ENCODE peak calls at places on chromosomes 6 and 20, in four cellular contexts. U is HCT116, T is Peyer's patch, B is fibroblast of lung. Q is an unnamed sample.
A peak's percentile ranks its signal among the peaks of the same experiment; 100 is the strongest.

GRCh38 chr6:48552905-48553304 is 441.9 kb upstream of the PTCHD4 start:
- DNase-seq in B (no peak), U (no peak), T (peak; percentile 52), Q (no peak)

GRCh38 chr20:5145365-5146301 is 18.8 kb downstream of the CDS2 start:
- DNase-seq in U (no peak), B (peak; percentile 30), T (no peak), Q (no peak)

GRCh38 chr6:10368841-10369240 is 46.0 kb downstream of the TFAP2A start:
- DNase-seq in B (no peak), U (no peak), T (no peak), Q (no peak)

GRCh38 chr6:170074435-170074834 is 216.4 kb downstream of the DLL1 start:
- DNase-seq in U (no peak), T (peak; percentile 26), B (no peak), Q (no peak)

GRCh38 chr6:111803384-111803783 is 69.9 kb downstream of the FYN start:
- DNase-seq in U (no peak), T (no peak), B (no peak), Q (no peak)

GRCh38 chr20:43096471-43096870 is 93.2 kb downstream of the PTPRT start:
- DNase-seq in U (no peak), B (no peak), T (no peak), Q (no peak)

GRCh38 chr6:134063966-134064445 is 11.6 kb upstream of the SLC2A12 start:
- DNase-seq in T (peak; percentile 81), B (peak; percentile 69), U (peak; percentile 59), Q (peak; percentile 68)

GRCh38 chr20:33262658-33263065 is 20.4 kb upstream of the BPIFB1 start:
- DNase-seq in T (no peak), B (peak; percentile 47), U (peak; percentile 62), Q (peak; percentile 52)

GRCh38 chr6:110511401-110511800 is 35.0 kb upstream of the SLC22A16 start:
- DNase-seq in T (no peak), U (no peak), B (no peak), Q (no peak)

GRCh38 chr20:50052550-50052949 is 60.4 kb downstream of the UBE2V1 start:
- DNase-seq in T (no peak), B (no peak), U (no peak), Q (no peak)

GRCh38 chr20:24669701-24670100 is 200.3 kb downstream of the SYNDIG1 start:
- DNase-seq in U (no peak), T (peak; percentile 33), B (no peak), Q (no peak)

GRCh38 chr6:35096129-35096852 is 44.8 kb downstream of the TCP11 start:
- DNase-seq in B (peak; percentile 92), T (no peak), U (peak; percentile 8), Q (peak; percentile 79)

GRCh38 chr20:875115-875514 is 41.0 kb downstream of the ANGPT4 start:
- DNase-seq in U (no peak), B (no peak), T (no peak), Q (no peak)

GRCh38 chr20:871948-872347 is 38.4 kb downstream of the FAM110A start:
- DNase-seq in T (no peak), U (no peak), B (no peak), Q (no peak)

GRCh38 chr20:873875-874607 is 40.5 kb downstream of the FAM110A start:
- DNase-seq in B (no peak), T (no peak), U (no peak), Q (no peak)

GRCh38 chr20:871436-871835 is 37.9 kb downstream of the FAM110A start:
- DNase-seq in B (no peak), T (no peak), U (no peak), Q (no peak)

DNA sequence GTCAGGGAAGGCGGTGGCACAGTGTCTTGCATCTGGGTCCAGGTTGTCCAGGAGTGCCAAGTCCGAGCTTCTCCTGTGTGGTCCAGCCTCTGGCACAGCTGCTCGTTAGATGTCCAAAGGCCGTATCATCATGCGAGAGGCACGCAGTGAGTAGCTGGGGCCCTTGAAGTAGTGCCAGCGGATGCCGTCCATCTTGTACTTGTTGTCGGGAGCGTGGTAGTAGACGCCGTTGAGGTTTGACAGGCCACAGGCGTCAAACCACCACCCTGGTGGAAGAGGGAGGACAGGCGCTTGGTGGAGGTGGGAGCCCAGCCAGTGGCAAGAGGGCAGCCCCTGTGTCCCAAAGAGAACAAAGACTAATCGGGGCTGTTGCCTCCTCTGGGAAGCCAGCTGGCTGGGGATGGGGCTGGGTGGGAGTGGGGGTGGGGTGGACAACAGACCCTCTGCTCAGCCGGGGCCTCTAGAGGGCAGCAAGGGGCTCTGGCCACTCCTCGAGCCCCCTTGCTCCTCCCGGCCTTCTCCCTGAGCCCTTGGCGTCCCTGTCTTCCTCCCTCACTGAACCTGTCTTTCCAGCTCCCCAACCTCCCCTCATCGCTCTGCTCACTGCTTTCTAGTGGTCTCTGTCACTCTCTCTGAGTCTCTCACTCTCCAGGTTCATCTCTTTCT is 39.5 kb downstream of the FAM110A start:
- DNase-seq in B (no peak), T (no peak), U (no peak), Q (no peak)
- H3K27ac ChIP-seq in B (no peak overlapping the region), T (no peak overlapping the region), U (no peak overlapping the region), Q (no peak overlapping the region)

DNA sequence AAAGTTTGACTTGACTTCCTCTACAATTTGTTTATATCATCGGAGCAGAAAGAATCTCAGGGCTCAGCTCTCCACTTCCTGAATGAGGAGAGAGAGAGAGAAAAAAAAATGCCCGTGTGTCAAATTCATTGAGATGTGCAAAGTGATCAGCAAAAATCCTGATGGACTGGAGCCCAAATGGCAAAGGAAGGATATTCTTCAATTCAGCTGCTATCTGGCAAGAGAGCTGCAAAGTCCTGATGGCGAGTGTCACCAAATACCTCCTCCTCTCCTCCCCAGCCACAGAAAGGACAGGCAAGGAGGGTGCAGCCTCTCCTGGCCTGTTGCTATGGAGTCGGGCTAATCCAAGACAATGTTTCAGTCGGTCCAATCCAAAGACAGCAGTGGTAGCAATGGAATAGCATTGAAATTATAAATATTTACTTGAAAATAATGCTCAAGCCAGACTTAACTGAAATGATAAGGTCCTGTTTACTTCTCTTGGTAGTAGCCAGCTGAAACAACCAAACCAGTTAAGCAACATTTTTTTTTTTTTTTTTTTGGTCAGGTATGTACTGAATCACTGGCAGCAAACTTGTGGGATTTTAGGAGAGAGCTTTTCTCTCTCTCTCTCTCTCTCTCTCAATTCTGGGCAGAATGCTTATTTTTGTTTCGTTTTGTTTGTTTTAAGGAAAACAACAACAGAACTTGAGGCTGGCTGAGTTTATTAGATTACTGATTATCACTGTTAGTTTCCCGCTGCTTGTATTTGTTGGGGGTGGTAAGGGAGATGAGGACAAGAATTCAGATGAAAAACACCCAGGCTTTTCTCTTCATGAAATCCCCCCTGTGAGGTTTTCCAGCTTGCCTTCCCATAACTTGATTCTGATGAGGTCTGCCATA is 204.2 kb downstream of the BCAS1 start:
- DNase-seq in T (no peak), U (no peak), B (peak; percentile 75), Q (peak; percentile 46)
- H3K4me3 ChIP-seq in T (no peak overlapping the region), U (peak overlapping the region; percentile 13), B (peak overlapping the region; percentile 40), Q (no peak overlapping the region)

GRCh38 chr6:136174510-136174909 is 75.6 kb downstream of the MTFR2 start:
- DNase-seq in U (no peak), B (no peak), T (no peak), Q (peak; percentile 25)
- H3K27ac ChIP-seq in U (no peak overlapping the region), B (no peak overlapping the region), T (no peak overlapping the region), Q (peak overlapping the region; percentile 55)

GRCh38 chr6:44004136-44004535 is 123.1 kb downstream of the MRPL14 start:
- DNase-seq in T (no peak), B (no peak), U (no peak), Q (no peak)
- H3K4me3 ChIP-seq in T (no peak overlapping the region), B (no peak overlapping the region), U (no peak overlapping the region), Q (no peak overlapping the region)

DNA sequence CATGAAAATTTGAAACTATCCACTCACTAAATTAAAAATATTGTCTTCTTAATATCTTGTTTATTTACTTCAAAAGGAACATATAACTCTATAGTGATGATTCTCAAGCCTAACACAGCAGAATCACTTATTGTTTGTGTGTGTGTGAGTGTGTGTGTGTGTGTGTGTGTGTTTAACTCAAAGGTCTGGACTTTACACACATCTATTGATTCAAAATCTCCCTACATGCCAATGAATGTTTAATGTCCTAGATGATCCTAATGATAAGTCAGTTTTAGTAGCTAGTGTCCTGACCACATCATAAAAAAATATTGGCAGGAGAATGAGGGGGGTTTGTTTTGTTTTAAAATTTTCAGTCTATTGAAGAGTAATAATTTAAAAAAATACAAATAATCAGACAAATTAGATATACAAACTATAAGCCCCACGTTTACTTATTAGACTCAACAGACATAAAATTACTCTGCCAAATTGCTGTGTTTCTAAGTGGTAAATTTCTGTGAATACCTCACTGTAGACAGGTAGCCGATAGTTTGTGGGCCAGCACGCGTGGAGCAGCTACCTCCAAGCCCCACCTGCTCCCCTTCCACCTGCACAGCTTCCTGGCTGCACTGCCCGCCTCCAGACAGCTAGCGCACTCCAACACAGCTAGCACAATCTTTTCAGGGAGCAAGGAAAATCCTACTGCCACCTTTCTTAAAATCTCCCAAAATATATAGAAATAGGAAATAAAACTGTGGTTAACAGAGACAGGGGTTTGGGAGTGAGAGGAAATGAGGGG is 349.6 kb downstream of the PKHD1 start:
- DNase-seq in B (no peak), U (no peak), T (no peak), Q (no peak)
- H3K27ac ChIP-seq in B (no peak overlapping the region), U (no peak overlapping the region), T (no peak overlapping the region), Q (no peak overlapping the region)

GRCh38 chr20:35697696-35698297 is 1.4 kb downstream of the NFS1 start:
- DNase-seq in B (no peak), T (no peak), U (no peak), Q (no peak)
- H3K4me3 ChIP-seq in B (peak overlapping the region; percentile 100), T (peak overlapping the region; percentile 80), U (peak overlapping the region; percentile 95), Q (peak overlapping the region; percentile 99)

DNA sequence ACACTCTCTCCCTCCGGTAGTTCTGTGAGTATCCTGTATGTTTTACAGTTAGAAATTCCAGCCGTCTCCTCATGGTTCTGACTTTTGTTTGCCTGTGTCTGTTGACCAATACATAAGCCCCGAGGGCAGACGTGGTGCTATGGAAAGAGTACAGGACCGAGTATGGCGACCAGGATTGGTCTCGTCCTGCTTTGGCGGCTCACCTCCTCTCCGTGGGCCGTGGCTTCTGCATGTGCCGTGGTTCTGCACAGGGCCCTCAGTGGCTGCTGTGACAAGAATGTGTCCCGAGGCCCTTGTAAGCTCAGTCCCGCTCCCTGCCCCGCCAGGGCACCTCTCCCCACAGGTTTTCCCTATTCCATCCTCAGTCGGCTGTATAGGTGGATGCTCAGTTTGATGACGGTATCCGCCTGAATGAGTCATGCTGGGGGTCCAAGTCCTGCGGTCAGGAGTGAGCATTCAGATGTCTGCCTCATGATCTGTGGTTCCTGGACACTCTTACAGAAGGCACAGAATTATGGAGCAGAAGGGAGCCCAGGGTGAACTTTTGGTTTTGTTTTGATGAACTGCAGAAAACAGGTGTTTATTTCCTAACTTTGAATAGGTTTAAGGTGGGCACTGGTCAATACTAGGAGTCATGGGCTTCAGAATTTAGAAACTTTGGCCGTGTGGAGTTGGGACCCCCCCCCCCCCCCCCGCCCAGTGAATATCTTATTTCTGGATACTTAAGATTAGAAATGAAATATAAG is 1.2 kb downstream of the ARFGAP1 start:
- DNase-seq in U (no peak), T (no peak), B (peak; percentile 91), Q (peak; percentile 84)
- H3K27ac ChIP-seq in U (peak overlapping the region; percentile 72), T (no peak overlapping the region), B (peak overlapping the region; percentile 82), Q (peak overlapping the region; percentile 94)

GRCh38 chr6:39852324-39852723 is 60.1 kb downstream of the DAAM2 start:
- DNase-seq in U (no peak), T (no peak), B (peak; percentile 20), Q (no peak)

GRCh38 chr6:39850897-39851296 is 58.7 kb downstream of the DAAM2 start:
- DNase-seq in T (no peak), U (no peak), B (peak; percentile 19), Q (no peak)

GRCh38 chr6:39859025-39859424 is 66.8 kb downstream of the DAAM2 start:
- DNase-seq in U (no peak), T (no peak), B (no peak), Q (no peak)

GRCh38 chr6:39853604-39854003 is 61.4 kb downstream of the DAAM2 start:
- DNase-seq in U (no peak), T (no peak), B (no peak), Q (no peak)

GRCh38 chr6:39855356-39855995 is 63.3 kb downstream of the DAAM2 start:
- DNase-seq in T (no peak), U (no peak), B (peak; percentile 44), Q (peak; percentile 44)
- H3K4me3 ChIP-seq in T (no peak overlapping the region), U (no peak overlapping the region), B (no peak overlapping the region), Q (no peak overlapping the region)

GRCh38 chr20:56443654-56444540 is 24.5 kb upstream of the RTF2 start:
- DNase-seq in B (peak; percentile 40), T (no peak), U (no peak), Q (peak; percentile 18)
- H3K27ac ChIP-seq in B (peak overlapping the region; percentile 73), T (peak overlapping the region; percentile 5), U (no peak overlapping the region), Q (no peak overlapping the region)